ENCODE peak calls at places on chromosomes 5 and 9, in five cellular contexts. B is fibroblast of lung, R is upper lobe of right lung, Y is lung, Z is mammary epithelial cell. D is an unnamed sample. For H3K36me3, the result is how much of the 10 kb centered on the place peaks cover.

GRCh38 chr5:144844086-144844485 is 673.4 kb downstream of the KCTD16 start:
- DNase-seq in Z (no peak), B (no peak), R (no peak), Y (no peak), D (no peak)

GRCh38 chr9:37324261-37324683 is 98.2 kb upstream of the GRHPR start:
- DNase-seq in Z (no peak), Y (no peak), R (no peak), B (peak), D (peak)

GRCh38 chr9:13513710-13514444 is 234.4 kb upstream of the MPDZ start:
- DNase-seq in R (no peak), Y (no peak), B (no peak), Z (peak), D (peak)

GRCh38 chr5:122458278-122458872 is 146.3 kb downstream of the SNCAIP start:
- DNase-seq in Z (no peak), B (no peak), Y (no peak), R (no peak), D (peak)

GRCh38 chr9:93354451-93354850 is 97.0 kb upstream of the FAM120A start:
- DNase-seq in Y (no peak), Z (peak), R (no peak), B (peak), D (no peak)

GRCh38 chr9:89410709-89411111 is 87.2 kb downstream of the SEMA4D start:
- DNase-seq in R (no peak), B (no peak), Z (peak), Y (no peak), D (no peak)

GRCh38 chr9:130430734-130431535 is 13.8 kb upstream of the ASS1 start:
- DNase-seq in Y (no peak), R (no peak), Z (no peak), B (no peak), D (no peak)

GRCh38 chr5:178432421-178433272 is 157.5 kb downstream of the COL23A1 start:
- DNase-seq in B (no peak), Y (peak), Z (no peak), R (no peak), D (no peak)

GRCh38 chr5:177086918-177087706 is 397 bp downstream of the FGFR4 start:
- DNase-seq in B (peak), Y (peak), R (peak), Z (peak), D (peak)

GRCh38 chr9:115883467-115884329 is 269.9 kb upstream of the PAPPA start:
- DNase-seq in Z (peak), Y (no peak), B (peak), R (no peak), D (peak)

GRCh38 chr5:74201334-74202081 is 439.0 kb downstream of the ENC1 start:
- DNase-seq in Y (no peak), R (no peak), Z (peak), B (peak), D (no peak)

GRCh38 chr9:134253596-134254205 is 72.6 kb upstream of the RXRA start:
- DNase-seq in Y (no peak), B (peak), Z (no peak), R (no peak), D (no peak)

GRCh38 chr9:123326662-123327093 is 29.3 kb upstream of the CRB2 start:
- DNase-seq in B (no peak), Z (no peak), R (no peak), Y (no peak), D (no peak)

GRCh38 chr5:58751222-58751621 is 168.3 kb downstream of the RAB3C start:
- DNase-seq in R (no peak), B (peak), Y (no peak), Z (peak), D (no peak)

GRCh38 chr5:147621016-147621415 is 111.1 kb upstream of the DPYSL3 start:
- DNase-seq in Z (no peak), B (no peak), R (no peak), Y (no peak), D (no peak)

GRCh38 chr9:128254362-128254761 is 21.4 kb downstream of the GOLGA2 start:
- DNase-seq in B (no peak), Z (no peak), R (no peak), Y (no peak), D (no peak)

GRCh38 chr5:104635216-104635615 is 1072.6 kb upstream of the NUDT12 start:
- DNase-seq in R (no peak), B (peak), Z (no peak), Y (no peak), D (no peak)

GRCh38 chr9:137648396-137648795 is 29.6 kb downstream of the EHMT1 start:
- DNase-seq in R (peak), Y (no peak), Z (no peak), B (peak), D (no peak)

GRCh38 chr9:123933401-123933800 is 3.5 kb upstream of the DENND1A start:
- DNase-seq in Y (no peak), Z (peak), B (peak), R (no peak), D (no peak)

GRCh38 chr9:128098936-128099931 is 28.3 kb downstream of the PTGES2 start:
- DNase-seq in R (no peak), Z (peak), B (peak), Y (no peak), D (no peak)

GRCh38 chr9:749712-750111 is 91.8 kb upstream of the DMRT1 start:
- DNase-seq in R (no peak), Z (peak), B (peak), Y (no peak), D (no peak)

GRCh38 chr9:132506907-132507669 is 75.3 kb upstream of the BARHL1 start:
- DNase-seq in R (no peak), Z (no peak), B (no peak), Y (no peak), D (no peak)

GRCh38 chr5:74257645-74258328 is 382.7 kb downstream of the ENC1 start:
- DNase-seq in B (peak), R (no peak), Y (peak), Z (no peak), D (no peak)

GRCh38 chr5:14008819-14009311 is 64.4 kb upstream of the DNAH5 start:
- DNase-seq in R (peak), Y (peak), B (no peak), Z (no peak), D (no peak)

GRCh38 chr5:6396836-6397535 is 18.6 kb upstream of the MED10 start:
- DNase-seq in Y (no peak), Z (no peak), R (no peak), B (no peak), D (no peak)

GRCh38 chr5:149857499-149857898 is 87.1 kb downstream of the PDE6A start:
- DNase-seq in Z (peak), Y (peak), R (peak), B (peak), D (no peak)

GRCh38 chr9:104082147-104082546 is 12.0 kb upstream of the SMC2 start:
- DNase-seq in R (no peak), Z (no peak), Y (no peak), B (no peak), D (no peak)

DNA sequence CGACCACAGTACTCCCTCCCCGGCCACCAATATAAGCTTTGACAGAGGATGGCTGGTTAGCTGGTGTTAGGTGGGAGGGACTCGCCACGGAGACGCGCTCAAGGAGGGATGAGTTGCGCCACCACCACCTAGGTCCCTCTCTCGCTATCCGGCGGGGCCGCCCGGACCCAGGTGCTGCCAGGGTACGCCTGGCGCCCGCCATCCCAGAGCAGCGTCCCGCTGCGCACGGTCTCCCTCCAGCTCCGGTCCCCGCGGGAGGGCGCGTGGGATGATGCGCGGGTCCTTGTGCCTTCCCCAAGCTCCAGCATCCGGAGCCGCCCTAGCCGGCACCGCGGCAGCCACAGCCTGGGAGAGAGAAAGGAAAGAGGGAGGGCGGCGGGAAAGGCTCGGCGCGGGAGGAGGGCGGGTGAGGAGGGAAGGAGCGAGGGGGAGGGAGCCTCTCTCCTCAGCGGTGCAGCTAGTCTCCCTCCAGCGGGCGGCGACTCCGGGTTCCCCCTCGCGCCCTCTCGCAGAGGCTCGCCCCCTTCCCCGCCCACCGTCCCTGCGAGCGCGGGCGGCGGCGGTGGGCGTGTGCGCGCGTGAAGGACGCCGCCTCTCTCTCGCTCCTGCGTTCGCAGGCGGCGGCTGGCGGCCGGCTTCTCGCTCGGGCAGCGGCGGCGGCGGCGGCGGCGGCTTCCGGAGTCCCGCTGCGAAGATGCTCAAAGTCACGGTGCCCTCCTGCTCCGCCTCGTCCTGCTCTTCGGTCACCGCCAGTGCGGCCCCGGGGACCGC is at the start of gene CAMK4:
- DNase-seq in Y (peak), Z (peak), R (peak), B (peak), D (peak)
- H3K4me3 ChIP-seq in Y (peak), Z (peak), R (peak), B (peak), D (peak)

DNA sequence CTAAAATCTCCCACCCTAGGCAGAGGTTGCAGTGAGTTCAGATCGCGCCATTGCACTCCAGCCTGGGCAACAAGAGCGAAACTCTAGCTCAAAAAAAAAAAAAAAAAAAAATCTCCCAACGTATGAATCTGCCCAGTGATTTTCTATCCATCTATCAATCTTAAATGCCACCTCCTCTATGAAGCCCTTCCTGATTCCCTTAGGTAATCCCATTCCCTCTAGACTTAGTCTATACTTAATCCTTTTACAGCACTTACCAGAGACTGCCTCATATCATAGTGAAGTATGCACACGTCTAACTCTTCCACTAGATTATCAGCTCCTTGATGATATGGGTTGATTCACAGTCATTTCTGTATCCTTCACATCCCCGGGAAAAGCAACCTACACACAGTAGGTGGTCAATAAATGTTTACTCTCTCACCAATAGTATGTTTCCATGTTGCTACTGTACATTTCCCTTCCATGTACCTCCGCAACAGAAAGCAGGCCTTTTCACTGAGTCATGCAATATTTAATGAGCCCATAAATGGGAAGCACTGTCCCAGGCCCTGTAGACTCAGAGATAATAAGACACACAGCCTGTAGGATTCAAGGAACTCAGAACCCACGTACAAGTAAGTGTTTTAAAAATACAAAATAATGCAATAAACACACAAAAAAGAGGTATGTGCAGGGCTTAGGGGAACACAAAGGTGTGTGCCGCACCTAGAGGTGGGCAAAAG is 1.2 kb downstream of the DROSHA start:
- DNase-seq in Y (no peak), B (peak), Z (peak), R (no peak), D (no peak)
- H3K36me3 ChIP-seq in Y (under half), B (under half), Z (under half), R (under half), D (under half)

GRCh38 chr9:95629585-95629984 is 112.8 kb upstream of the PTCH1 start:
- DNase-seq in R (no peak), Y (no peak), Z (no peak), B (no peak), D (no peak)

GRCh38 chr9:95627802-95628201 is 111.0 kb upstream of the PTCH1 start:
- DNase-seq in Z (no peak), R (no peak), Y (no peak), B (peak), D (no peak)

GRCh38 chr9:95623614-95624013 is 106.8 kb upstream of the PTCH1 start:
- DNase-seq in Y (no peak), Z (no peak), B (no peak), R (no peak), D (no peak)

GRCh38 chr9:95626341-95626740 is 109.6 kb upstream of the PTCH1 start:
- DNase-seq in R (no peak), B (no peak), Y (no peak), Z (no peak), D (no peak)

GRCh38 chr9:95626885-95627558 is 110.3 kb upstream of the PTCH1 start:
- DNase-seq in Y (no peak), B (no peak), Z (no peak), R (no peak), D (no peak)
- H3K4me3 ChIP-seq in Y (no peak), B (no peak), Z (no peak), R (no peak), D (no peak)

GRCh38 chr5:175773534-175774070 is 97.8 kb upstream of the CPLX2 start:
- DNase-seq in R (no peak), B (no peak), Z (no peak), Y (no peak), D (no peak)
- H3K36me3 ChIP-seq in R (under half), B (under half), Z (under half), Y (under half), D (under half)

GRCh38 chr9:68747043-68747533 is 42.0 kb downstream of the PIP5K1B start:
- DNase-seq in R (no peak), Z (peak), Y (no peak), B (no peak), D (no peak)
- H3K4me3 ChIP-seq in R (no peak), Z (no peak), Y (no peak), B (no peak), D (no peak)

GRCh38 chr9:75138260-75139040 is 50.1 kb downstream of the OSTF1 start:
- DNase-seq in R (no peak), Y (no peak), Z (no peak), B (no peak), D (no peak)
- H3K36me3 ChIP-seq in R (half or more), Y (under half), Z (under half), B (under half), D (under half)